ENCODE peak calls at places on chromosome 15, in four cellular contexts. L is NCI-H1436, K is caudate nucleus, B is H4. D is an unnamed sample.

GRCh38 chr15:62165029-62165792 is at the start of gene C2CD4B:
- DNase-seq in L (no peak), K (no peak), B (no peak), D (no peak)

GRCh38 chr15:82312611-82313349 is 36.5 kb downstream of the GOLGA6L10 start:
- DNase-seq in L (no peak), K (no peak), B (no peak), D (no peak)

GRCh38 chr15:67887776-67888175 is 47.9 kb upstream of the RNU6-1 start:
- DNase-seq in L (no peak), K (no peak), B (no peak), D (no peak)

GRCh38 chr15:88083828-88084760 is 172.4 kb downstream of the NTRK3 start:
- DNase-seq in L (no peak), K (no peak), B (no peak), D (no peak)

GRCh38 chr15:39287322-39288195 is 293.3 kb upstream of the THBS1 start:
- DNase-seq in L (no peak), K (no peak), B (peak), D (no peak)

GRCh38 chr15:66033143-66033542 is 163.9 kb downstream of the RAB11A start:
- DNase-seq in L (no peak), K (no peak), B (no peak), D (no peak)

GRCh38 chr15:88707766-88708165 is 69.0 kb downstream of the ISG20 start:
- DNase-seq in L (no peak), K (no peak), B (no peak), D (no peak)

GRCh38 chr15:80945605-80946004 is 44.0 kb downstream of the MESD start:
- DNase-seq in L (no peak), K (no peak), B (no peak), D (no peak)

GRCh38 chr15:78394981-78395619 is 42.9 kb upstream of the IREB2 start:
- DNase-seq in L (no peak), K (no peak), B (no peak), D (no peak)

GRCh38 chr15:31079519-31079918 is 22.0 kb downstream of the TRPM1 start:
- DNase-seq in L (no peak), K (no peak), B (no peak), D (no peak)

GRCh38 chr15:99426431-99427105 is 139.2 kb upstream of the MEF2A start:
- DNase-seq in L (no peak), K (no peak), B (no peak), D (peak)

GRCh38 chr15:98777426-98777825 is 129.1 kb downstream of the IGF1R start:
- DNase-seq in L (no peak), K (no peak), B (no peak), D (no peak)